ENCODE peak calls at places on chromosomes 7 and 10, in four cellular contexts. N is HepG2, M is Panc1, K is HCT116. D is an unnamed sample.

GRCh38 chr7:30836991-30837390 is 65.8 kb downstream of the MINDY4 start:
- DNase-seq in M (no peak), N (no peak), K (no peak), D (no peak)

GRCh38 chr7:55526770-55527169 is 45.5 kb downstream of the VOPP1 start:
- DNase-seq in N (no peak), K (no peak), M (no peak), D (no peak)

GRCh38 chr10:88045544-88046415 is 182.4 kb downstream of the PTEN start:
- DNase-seq in N (no peak), M (no peak), K (no peak), D (no peak)

GRCh38 chr10:132632851-132633684 is 95.5 kb downstream of the INPP5A start:
- DNase-seq in N (no peak), M (no peak), K (no peak), D (no peak)

GRCh38 chr10:48237225-48237855 is 37.2 kb downstream of the FRMPD2 start:
- DNase-seq in M (no peak), K (no peak), N (no peak), D (no peak)

GRCh38 chr7:2937701-2938513 is 93.8 kb upstream of the GNA12 start:
- DNase-seq in M (no peak), N (no peak), K (no peak), D (no peak)

GRCh38 chr10:11080564-11080984 is 62.9 kb downstream of the CELF2 start:
- DNase-seq in M (no peak), N (no peak), K (no peak), D (no peak)

GRCh38 chr7:17781491-17782215 is 158.6 kb downstream of the SNX13 start:
- DNase-seq in K (peak; percentile 12), N (no peak), M (no peak), D (peak; percentile 7)

GRCh38 chr7:33842141-33842540 is 63.2 kb upstream of the BMPER start:
- DNase-seq in K (no peak), N (no peak), M (no peak), D (no peak)

GRCh38 chr7:92988051-92988450 is 129.7 kb downstream of the SAMD9 start:
- DNase-seq in K (peak; percentile 19), M (no peak), N (peak; percentile 54), D (peak; percentile 43)

GRCh38 chr10:47421057-47421952 is 37.2 kb upstream of the ZNF488 start:
- DNase-seq in K (peak; percentile 64), N (no peak), M (no peak), D (no peak)

GRCh38 chr7:4816419-4817080 is 41.1 kb downstream of the AP5Z1 start:
- DNase-seq in N (no peak), K (no peak), M (no peak), D (no peak)

GRCh38 chr7:49775065-49775948 is 1.9 kb downstream of the VWC2 start:
- DNase-seq in K (no peak), M (no peak), N (no peak), D (no peak)

GRCh38 chr10:78952018-78952417 is 116.7 kb upstream of the ZMIZ1 start:
- DNase-seq in M (no peak), N (peak; percentile 60), K (no peak), D (no peak)

GRCh38 chr10:79202188-79203013 is 133.6 kb downstream of the ZMIZ1 start:
- DNase-seq in N (peak; percentile 31), K (no peak), M (no peak), D (peak; percentile 67)

GRCh38 chr7:138125598-138126111 is 49.4 kb downstream of the AKR1D1 start:
- DNase-seq in K (no peak), N (no peak), M (no peak), D (no peak)

GRCh38 chr10:69819713-69820506 is 18.2 kb downstream of the COL13A1 start:
- DNase-seq in M (no peak), K (no peak), N (no peak), D (no peak)

GRCh38 chr10:110893559-110894179 is 21.9 kb downstream of the PDCD4 start:
- DNase-seq in N (peak; percentile 34), K (peak; percentile 45), M (no peak), D (peak; percentile 30)

GRCh38 chr10:109264004-109264403 is 659.3 kb downstream of the XPNPEP1 start:
- DNase-seq in M (no peak), N (no peak), K (no peak), D (no peak)

GRCh38 chr7:135980665-135981180 is 3.6 kb upstream of the MTPN start:
- DNase-seq in N (no peak), M (no peak), K (no peak), D (peak; percentile 67)

GRCh38 chr7:78417180-78417853 is 618.7 kb downstream of the PHTF2 start:
- DNase-seq in M (no peak), N (no peak), K (no peak), D (no peak)

GRCh38 chr10:17006631-17007161 is 122.9 kb downstream of the CUBN start:
- DNase-seq in M (no peak), N (no peak), K (no peak), D (no peak)

GRCh38 chr10:27884185-27884630 is 114.7 kb downstream of the ODAD2 start:
- DNase-seq in K (no peak), M (no peak), N (no peak), D (no peak)

GRCh38 chr7:156984209-156984891 is 26.1 kb downstream of the MNX1 start:
- DNase-seq in M (no peak), K (no peak), N (no peak), D (no peak)

GRCh38 chr7:66283003-66283920 is 78.1 kb downstream of the TPST1 start:
- DNase-seq in N (no peak), K (peak; percentile 26), M (peak; percentile 55), D (no peak)

GRCh38 chr7:146090023-146090645 is 26.5 kb upstream of the CNTNAP2 start:
- DNase-seq in K (peak; percentile 10), M (peak; percentile 33), N (peak; percentile 8), D (peak; percentile 41)

GRCh38 chr7:51126324-51126723 is 190.3 kb downstream of the COBL start:
- DNase-seq in K (no peak), N (no peak), M (no peak), D (no peak)

GRCh38 chr7:126778101-126778500 is 474.6 kb downstream of the GRM8 start:
- DNase-seq in K (no peak), M (no peak), N (no peak), D (no peak)

GRCh38 chr7:150950496-150951180 is 27.5 kb downstream of the KCNH2 start:
- DNase-seq in N (no peak), K (no peak), M (no peak), D (no peak)

GRCh38 chr10:121438320-121438719 is 159.9 kb downstream of the FGFR2 start:
- DNase-seq in K (no peak), M (no peak), N (no peak), D (no peak)

GRCh38 chr10:121436281-121436629 is 162.0 kb downstream of the FGFR2 start:
- DNase-seq in K (no peak), M (no peak), N (no peak), D (no peak)

GRCh38 chr10:121436630-121437311 is 161.5 kb downstream of the FGFR2 start:
- DNase-seq in M (no peak), N (peak; percentile 28), K (no peak), D (no peak)

GRCh38 chr10:121440461-121440860 is 157.8 kb downstream of the FGFR2 start:
- DNase-seq in K (no peak), M (no peak), N (no peak), D (no peak)

GRCh38 chr10:121437596-121437995 is 160.6 kb downstream of the FGFR2 start:
- DNase-seq in M (no peak), N (no peak), K (no peak), D (no peak)
- TF ChIP-seq TCF7L2 in M (no peak), N (no peak), K (no peak), D (no peak)

GRCh38 chr7:47905071-47905920 is 43.0 kb downstream of the PKD1L1 start:
- DNase-seq in K (no peak), N (no peak), M (no peak), D (no peak)
- TF ChIP-seq TCF7L2 in K (no peak), N (no peak), M (no peak), D (no peak)

GRCh38 chr7:120168066-120168465 is 104.9 kb upstream of the KCND2 start:
- DNase-seq in N (no peak), M (no peak), K (no peak), D (no peak)
- TF ChIP-seq TCF7L2 in N (no peak), M (no peak), K (no peak), D (no peak)

GRCh38 chr7:44489955-44490350 is 505 bp downstream of the NUDCD3 start:
- DNase-seq in K (no peak), M (no peak), N (no peak), D (peak; percentile 53)
- TF ChIP-seq TCF7L2 in K (no peak), M (no peak), N (no peak), D (no peak)

GRCh38 chr7:27300401-27300800 is 57.8 kb downstream of the EVX1 start:
- DNase-seq in K (no peak), N (no peak), M (no peak), D (no peak)

GRCh38 chr7:27302590-27302989 is 60.0 kb downstream of the EVX1 start:
- DNase-seq in K (no peak), M (no peak), N (no peak), D (no peak)

GRCh38 chr7:27305854-27306253 is 63.3 kb downstream of the EVX1 start:
- DNase-seq in N (no peak), M (no peak), K (no peak), D (no peak)

GRCh38 chr7:27303021-27303420 is 60.4 kb downstream of the EVX1 start:
- DNase-seq in K (no peak), M (no peak), N (no peak), D (no peak)
- TF ChIP-seq TCF7L2 in K (no peak), M (no peak), N (no peak), D (no peak)

GRCh38 chr7:108097703-108098102 is 32.5 kb downstream of the LAMB4 start:
- DNase-seq in N (peak; percentile 20), K (peak; percentile 19), M (no peak), D (peak; percentile 64)
- TF ChIP-seq TCF7L2 in N (no peak), K (no peak), M (no peak), D (no peak)

GRCh38 chr10:129875993-129876727 is 87.9 kb downstream of the EBF3 start:
- DNase-seq in N (no peak), K (no peak), M (no peak), D (peak; percentile 1)

GRCh38 chr10:129873351-129873750 is 90.7 kb downstream of the EBF3 start:
- DNase-seq in K (no peak), N (no peak), M (no peak), D (no peak)

GRCh38 chr10:129880191-129880590 is 83.9 kb downstream of the EBF3 start:
- DNase-seq in K (no peak), N (no peak), M (no peak), D (no peak)

GRCh38 chr10:129881641-129882040 is 82.4 kb downstream of the EBF3 start:
- DNase-seq in K (no peak), N (no peak), M (no peak), D (no peak)

GRCh38 chr10:129877773-129878371 is 86.2 kb downstream of the EBF3 start:
- DNase-seq in M (peak; percentile 8), K (no peak), N (peak; percentile 28), D (peak; percentile 49)
- TF ChIP-seq TCF7L2 in M (no peak), K (no peak), N (no peak), D (no peak)

D was measured in K562.